ENCODE peak calls at places on chromosomes 5 and 9, in ten cellular contexts. V is GM12865, Q is nephron progenitor cell, G is gastrocnemius medialis, Y is fibroblast of lung, J is IMR-90, H is Caco-2, I is right atrium auricular region, R is astrocyte of the spinal cord, W is cardiac muscle cell. B is an unnamed sample.

GRCh38 chr5:151345808-151346478 is 1.4 kb downstream of the SLC36A2 start:
- DNase-seq in V (no peak), Q (no peak), G (peak), Y (peak), J (peak), H (no peak), I (no peak), R (peak), W (no peak), B (no peak)

GRCh38 chr5:13567819-13568218 is 376.7 kb downstream of the DNAH5 start:
- DNase-seq in V (no peak), Q (no peak), G (no peak), Y (no peak), J (peak), H (peak), I (no peak), R (peak), W (no peak), B (no peak)

GRCh38 chr5:143010335-143010734 is 240.2 kb downstream of the ARHGAP26 start:
- DNase-seq in V (no peak), Q (no peak), G (no peak), Y (no peak), J (no peak), H (no peak), I (no peak), R (no peak), W (no peak), B (no peak)

GRCh38 chr5:11289733-11290132 is 528.7 kb upstream of the DAP start:
- DNase-seq in V (no peak), Q (no peak), G (no peak), Y (no peak), J (no peak), H (no peak), I (no peak), R (no peak), W (no peak), B (no peak)

GRCh38 chr9:111484564-111484878 is 338 bp upstream of the ECPAS start:
- DNase-seq in V (no peak), Q (no peak), G (no peak), Y (no peak), J (peak), H (no peak), I (no peak), R (no peak), W (no peak), B (no peak)

GRCh38 chr9:90538566-90538965 is 104.1 kb downstream of the DIRAS2 start:
- DNase-seq in V (no peak), Q (no peak), G (no peak), Y (no peak), J (no peak), H (no peak), I (no peak), R (no peak), W (no peak), B (no peak)

GRCh38 chr9:129245276-129245675 is 67.2 kb upstream of the IER5L start:
- DNase-seq in V (no peak), Q (no peak), G (no peak), Y (no peak), J (peak), H (no peak), I (no peak), R (peak), W (no peak), B (no peak)

GRCh38 chr5:78586251-78586650 is 62.3 kb downstream of the LHFPL2 start:
- DNase-seq in V (no peak), Q (no peak), G (peak), Y (peak), J (peak), H (no peak), I (peak), R (peak), W (no peak), B (no peak)

GRCh38 chr9:73573235-73573634 is 421.6 kb downstream of the ANXA1 start:
- DNase-seq in V (no peak), Q (no peak), G (no peak), Y (no peak), J (no peak), H (no peak), I (no peak), R (no peak), W (no peak), B (no peak)

GRCh38 chr9:69326261-69326660 is 1.2 kb downstream of the ENTREP1 start:
- DNase-seq in V (no peak), Q (no peak), G (peak), Y (no peak), J (no peak), H (no peak), I (no peak), R (no peak), W (peak), B (no peak)

GRCh38 chr5:35776757-35777156 is 79.9 kb upstream of the IL7R start:
- DNase-seq in V (no peak), Q (no peak), G (no peak), Y (no peak), J (no peak), H (no peak), I (no peak), R (no peak), W (no peak), B (no peak)

GRCh38 chr9:126066131-126066530 is 260.5 kb upstream of the MVB12B start:
- DNase-seq in V (no peak), Q (no peak), G (no peak), Y (no peak), J (no peak), H (no peak), I (no peak), R (no peak), W (no peak), B (no peak)

GRCh38 chr5:176418251-176418650 is 1.9 kb upstream of the CLTB start:
- DNase-seq in V (no peak), Q (no peak), G (no peak), Y (no peak), J (no peak), H (peak), I (no peak), R (no peak), W (no peak), B (no peak)

GRCh38 chr5:112957970-112958773 is 18.4 kb upstream of the DCP2 start:
- DNase-seq in V (peak), Q (no peak), G (peak), Y (peak), J (peak), H (no peak), I (peak), R (peak), W (no peak), B (no peak)

GRCh38 chr5:179251276-179251969 is 93.8 kb downstream of the ADAMTS2 start:
- DNase-seq in V (no peak), Q (no peak), G (peak), Y (no peak), J (no peak), H (no peak), I (peak), R (no peak), W (no peak), B (no peak)

GRCh38 chr9:306907-307306 is 92.2 kb downstream of the DOCK8 start:
- DNase-seq in V (peak), Q (no peak), G (no peak), Y (no peak), J (no peak), H (no peak), I (no peak), R (no peak), W (no peak), B (peak)

GRCh38 chr5:32109236-32109635 is 64.9 kb downstream of the GOLPH3 start:
- DNase-seq in V (no peak), Q (no peak), G (no peak), Y (peak), J (peak), H (no peak), I (no peak), R (no peak), W (no peak), B (no peak)

GRCh38 chr5:10528056-10528816 is 35.6 kb upstream of the ANKRD33B start:
- DNase-seq in V (peak), Q (no peak), G (no peak), Y (peak), J (peak), H (no peak), I (no peak), R (peak), W (no peak), B (no peak)

GRCh38 chr5:37054391-37054790 is 177.8 kb downstream of the NIPBL start:
- DNase-seq in V (no peak), Q (no peak), G (no peak), Y (no peak), J (no peak), H (no peak), I (no peak), R (no peak), W (no peak), B (no peak)

GRCh38 chr9:99093492-99093791 is 11.5 kb upstream of the TGFBR1 start:
- DNase-seq in V (no peak), Q (no peak), G (no peak), Y (no peak), J (no peak), H (no peak), I (no peak), R (no peak), W (no peak), B (no peak)

GRCh38 chr9:122085260-122085659 is 7.8 kb downstream of the TTLL11 start:
- DNase-seq in V (no peak), Q (no peak), G (no peak), Y (no peak), J (no peak), H (no peak), I (no peak), R (no peak), W (no peak), B (no peak)

GRCh38 chr9:138112090-138112748 is 234.6 kb downstream of the CACNA1B start:
- DNase-seq in V (no peak), Q (no peak), G (no peak), Y (no peak), J (no peak), H (no peak), I (no peak), R (no peak), W (no peak), B (no peak)

GRCh38 chr9:86965627-86966395 is 18.5 kb upstream of the GAS1 start:
- DNase-seq in V (no peak), Q (no peak), G (no peak), Y (peak), J (peak), H (no peak), I (no peak), R (no peak), W (no peak), B (no peak)

GRCh38 chr5:56711191-56711590 is 104.2 kb upstream of the MAP3K1 start:
- DNase-seq in V (no peak), Q (no peak), G (no peak), Y (no peak), J (peak), H (no peak), I (no peak), R (peak), W (no peak), B (no peak)

GRCh38 chr5:14869286-14870164 is 2.1 kb downstream of the ANKH start:
- DNase-seq in V (no peak), Q (no peak), G (no peak), Y (no peak), J (no peak), H (no peak), I (no peak), R (no peak), W (no peak), B (no peak)

GRCh38 chr5:172854451-172854871 is 20.4 kb downstream of the ERGIC1 start:
- DNase-seq in V (no peak), Q (no peak), G (no peak), Y (peak), J (peak), H (no peak), I (peak), R (peak), W (no peak), B (no peak)

GRCh38 chr5:151773979-151774378 is 2.2 kb downstream of the G3BP1 start:
- DNase-seq in V (no peak), Q (no peak), G (no peak), Y (no peak), J (no peak), H (no peak), I (no peak), R (no peak), W (no peak), B (no peak)

GRCh38 chr9:83554278-83554677 is 16.1 kb upstream of the FRMD3 start:
- DNase-seq in V (no peak), Q (no peak), G (peak), Y (no peak), J (no peak), H (no peak), I (no peak), R (no peak), W (no peak), B (no peak)

GRCh38 chr5:149782018-149782899 is 52.1 kb downstream of the PPARGC1B start:
- DNase-seq in V (no peak), Q (no peak), G (no peak), Y (no peak), J (no peak), H (no peak), I (no peak), R (no peak), W (peak), B (no peak)

GRCh38 chr5:41968153-41968723 is 43.2 kb downstream of the FBXO4 start:
- DNase-seq in V (no peak), Q (no peak), G (no peak), Y (no peak), J (no peak), H (no peak), I (no peak), R (no peak), W (no peak), B (no peak)
- TF ChIP-seq CTCF in V (no peak), Q (no peak), G (no peak), Y (no peak), J (no peak), H (no peak), I (no peak), R (no peak), W (no peak), B (peak)

GRCh38 chr9:117487555-117488175 is 72.8 kb upstream of the ASTN2 start:
- DNase-seq in V (peak), Q (peak), G (peak), Y (peak), J (peak), H (peak), I (peak), R (peak), W (peak), B (peak)
- TF ChIP-seq CTCF in V (peak), Q (peak), G (peak), Y (peak), J (peak), H (peak), I (peak), R (peak), W (peak), B (peak)

DNA sequence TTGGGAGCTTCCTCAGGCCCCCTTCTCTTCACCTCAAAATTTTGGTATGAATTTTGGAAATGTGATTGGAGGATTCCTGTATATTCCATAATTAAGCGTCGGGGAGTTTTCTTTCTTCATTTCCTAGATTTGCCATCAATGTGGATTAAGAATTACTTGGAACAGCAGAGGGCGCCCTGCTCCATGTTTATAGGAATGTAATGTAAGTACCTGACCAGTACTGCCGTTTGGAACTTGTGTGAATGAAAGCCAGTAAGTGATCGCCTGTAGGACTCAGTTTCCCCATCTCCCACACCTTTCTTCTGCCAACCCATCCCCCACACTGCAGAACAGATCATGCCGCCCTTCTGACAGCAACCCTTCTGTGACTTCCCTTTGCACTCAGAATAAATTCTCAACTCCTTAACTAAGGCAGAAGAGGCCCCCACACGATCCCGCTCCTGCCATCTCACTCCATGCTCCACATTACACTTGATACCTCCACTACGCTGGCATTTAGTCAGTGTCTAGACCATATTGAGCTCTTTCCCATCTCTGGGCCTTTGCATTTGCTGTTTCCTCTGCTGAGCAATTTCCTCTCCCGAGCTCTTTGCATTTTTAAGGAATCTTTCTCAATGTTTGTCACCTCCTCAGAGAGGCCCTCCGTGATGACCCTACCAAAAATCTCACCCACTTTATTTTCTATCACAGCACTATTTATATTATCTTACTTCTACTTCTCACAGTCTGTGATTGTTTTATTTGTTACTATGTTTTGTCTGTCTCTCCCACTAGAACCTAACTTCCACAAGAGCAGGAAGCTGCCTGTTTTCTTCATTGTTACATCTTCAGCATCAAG is 79.5 kb upstream of the HTR4 start:
- DNase-seq in V (peak), Q (peak), G (peak), Y (peak), J (peak), H (peak), I (peak), R (peak), W (peak), B (peak)
- TF ChIP-seq CTCF in V (peak), Q (peak), G (peak), Y (peak), J (peak), H (peak), I (peak), R (peak), W (peak), B (peak)

DNA sequence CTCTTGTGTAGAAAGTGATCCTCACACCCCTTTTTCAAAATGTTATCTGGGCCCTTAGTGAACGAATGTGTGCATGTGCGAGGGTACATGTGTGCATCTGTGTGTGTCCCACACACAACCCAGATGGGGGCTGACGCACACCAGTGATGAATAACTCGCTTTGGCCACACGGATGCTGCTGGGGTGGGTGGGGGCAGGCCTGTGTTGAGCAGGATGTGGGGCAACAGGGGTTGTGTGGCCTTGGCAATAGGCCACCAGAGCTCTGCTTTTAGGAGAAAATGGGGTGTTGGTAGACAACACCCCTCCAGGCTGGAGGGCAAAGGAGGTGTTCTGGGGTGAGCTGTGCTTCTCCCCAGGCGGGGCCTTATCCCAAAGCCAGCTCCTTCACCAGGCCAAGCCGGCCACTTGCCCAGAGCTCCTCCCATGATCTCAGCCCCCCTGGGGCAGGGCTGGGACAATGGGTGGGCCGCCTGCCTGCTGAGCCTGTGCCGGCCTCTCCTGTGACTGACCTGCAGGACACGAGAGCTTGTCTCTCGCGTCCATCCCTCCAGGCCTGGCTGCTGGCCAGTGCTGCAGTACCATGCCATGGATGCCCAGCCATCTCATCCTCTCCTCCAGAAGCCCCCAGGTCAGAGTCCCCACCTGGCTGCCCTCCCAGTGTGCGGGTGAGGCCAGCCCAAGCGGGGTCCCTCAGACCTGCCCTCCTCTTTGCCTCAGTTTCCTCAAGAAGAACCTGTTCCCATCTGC is 1.7 kb downstream of the DBN1 start:
- DNase-seq in V (no peak), Q (no peak), G (peak), Y (peak), J (peak), H (no peak), I (peak), R (peak), W (no peak), B (no peak)
- TF ChIP-seq CTCF in V (no peak), Q (no peak), G (no peak), Y (no peak), J (no peak), H (no peak), I (no peak), R (no peak), W (no peak), B (no peak)

GRCh38 chr9:77897292-77897691 is 134.3 kb downstream of the GNAQ start:
- DNase-seq in V (peak), Q (no peak), G (no peak), Y (peak), J (peak), H (no peak), I (no peak), R (peak), W (no peak), B (no peak)
- TF ChIP-seq CTCF in V (no peak), Q (no peak), G (no peak), Y (peak), J (peak), H (no peak), I (peak), R (peak), W (peak), B (peak)

DNA sequence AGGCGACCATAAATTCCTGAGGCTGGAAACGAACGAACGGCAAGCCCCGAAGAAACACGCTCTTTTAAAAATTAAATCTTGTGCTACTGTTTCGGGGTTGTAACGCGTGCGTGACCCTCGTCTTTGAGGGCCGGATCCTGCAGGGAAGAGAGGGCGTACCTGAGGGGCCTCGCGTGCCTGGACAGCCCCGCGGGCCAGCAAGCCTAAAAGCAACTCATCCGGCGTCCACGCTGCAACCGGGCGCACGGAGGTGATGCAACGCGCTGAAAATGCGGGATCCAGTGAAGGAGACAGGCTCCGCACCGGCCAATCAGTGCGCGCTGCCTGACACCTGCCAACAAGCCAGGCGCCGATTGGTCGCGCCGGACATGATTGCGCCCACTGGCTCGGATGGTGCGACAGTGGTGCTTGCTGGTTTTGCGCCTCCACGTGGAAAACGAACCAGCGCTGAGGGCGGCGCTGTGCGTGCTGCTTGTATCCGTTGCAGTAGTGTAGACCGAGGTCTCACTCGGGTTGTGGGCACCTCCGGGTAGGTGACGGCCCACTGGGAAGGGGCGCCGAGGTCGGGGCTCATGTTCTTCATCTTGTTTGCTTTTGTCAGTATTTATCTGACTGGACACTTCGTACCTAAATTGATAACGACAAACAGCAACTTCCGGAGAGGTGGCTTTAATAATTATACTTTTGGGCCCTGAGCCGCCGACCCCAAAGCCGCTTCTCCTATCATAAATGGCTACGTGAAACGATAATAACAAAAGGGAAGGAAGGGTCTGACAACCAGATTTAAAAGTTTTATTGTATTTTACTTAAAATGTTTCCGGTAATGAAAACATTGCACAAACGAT is at the start of gene IARS1:
- DNase-seq in V (peak), Q (peak), G (peak), Y (peak), J (peak), H (peak), I (peak), R (peak), W (peak), B (peak)
- TF ChIP-seq CTCF in V (peak), Q (no peak), G (peak), Y (peak), J (peak), H (peak), I (peak), R (peak), W (peak), B (no peak)

GRCh38 chr5:1265461-1266455 is 29.1 kb downstream of the TERT start:
- DNase-seq in V (no peak), Q (no peak), G (no peak), Y (no peak), J (no peak), H (no peak), I (no peak), R (no peak), W (no peak), B (no peak)
- TF ChIP-seq CTCF in V (no peak), Q (no peak), G (no peak), Y (no peak), J (no peak), H (no peak), I (no peak), R (no peak), W (no peak), B (no peak)

DNA sequence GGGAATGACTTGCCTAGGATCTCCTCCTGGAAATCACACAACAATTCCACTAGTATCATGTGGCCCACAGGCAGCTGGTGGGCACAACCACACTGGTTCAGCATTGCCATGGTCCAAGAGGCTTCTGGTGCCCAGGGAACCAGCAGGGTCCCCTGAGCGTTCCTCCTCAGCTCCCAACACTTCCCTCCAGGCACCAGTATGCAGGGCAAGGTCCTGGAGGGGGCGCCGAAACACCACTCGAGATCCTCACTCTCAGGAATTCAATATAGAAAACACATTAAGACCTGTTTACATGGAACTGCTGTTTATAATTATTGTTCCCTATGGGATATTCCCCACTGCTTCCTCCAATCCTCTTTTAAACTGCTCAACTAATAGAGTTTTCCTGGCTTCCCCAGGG is 91.9 kb upstream of the GABRP start:
- DNase-seq in V (no peak), Q (peak), G (no peak), Y (no peak), J (no peak), H (no peak), I (no peak), R (no peak), W (no peak), B (peak)
- TF ChIP-seq CTCF in V (no peak), Q (peak), G (no peak), Y (no peak), J (no peak), H (no peak), I (no peak), R (no peak), W (no peak), B (no peak)

B was measured in endothelial cell.